ENCODE peak calls at places on chromosome 17, in four cellular contexts. R, F, M and O are unnamed samples. For H3K27me3, the result is how much of the 10 kb centered on the place peaks cover.

GRCh38 chr17:14225153-14226004 is 11.3 kb downstream of the CDRT15 start:
- DNase-seq in R (no peak), F (no peak), M (no peak), O (no peak)

GRCh38 chr17:27756467-27757371 is 43.6 kb downstream of the NOS2 start:
- DNase-seq in R (no peak), F (peak), M (peak), O (peak)

GRCh38 chr17:39951924-39952664 is 10.7 kb upstream of the GSDMA start:
- DNase-seq in R (no peak), F (no peak), M (no peak), O (no peak)

GRCh38 chr17:17526369-17526768 is 30.2 kb upstream of the RASD1 start:
- DNase-seq in R (no peak), F (no peak), M (no peak), O (no peak)

GRCh38 chr17:17693253-17693954 is 12.1 kb downstream of the RAI1 start:
- DNase-seq in R (no peak), F (no peak), M (peak), O (no peak)

GRCh38 chr17:10119203-10120112 is 78.9 kb downstream of the GAS7 start:
- DNase-seq in R (no peak), F (peak), M (no peak), O (no peak)

GRCh38 chr17:76370261-76370993 is 14.0 kb upstream of the SPHK1 start:
- DNase-seq in R (no peak), F (no peak), M (peak), O (no peak)

GRCh38 chr17:63173450-63173849 is 207.4 kb downstream of the TANC2 start:
- DNase-seq in R (no peak), F (no peak), M (no peak), O (no peak)

GRCh38 chr17:9658593-9659211 is 13.4 kb downstream of the USP43 start:
- DNase-seq in R (no peak), F (no peak), M (no peak), O (no peak)

GRCh38 chr17:48605991-48606891 is 1.5 kb upstream of the HOXB6 start:
- DNase-seq in R (no peak), F (no peak), M (no peak), O (no peak)

GRCh38 chr17:39239640-39240314 is 14.0 kb upstream of the STAC2 start:
- DNase-seq in R (no peak), F (peak), M (no peak), O (peak)

GRCh38 chr17:62919388-62919787 is 46.6 kb upstream of the TANC2 start:
- DNase-seq in R (no peak), F (no peak), M (no peak), O (no peak)

GRCh38 chr17:1644493-1645206 is 882 bp downstream of the SCARF1 start:
- DNase-seq in R (no peak), F (peak), M (no peak), O (no peak)

GRCh38 chr17:39674702-39675389 is 6.6 kb downstream of the PNMT start:
- DNase-seq in R (no peak), F (no peak), M (no peak), O (no peak)

GRCh38 chr17:35315283-35315682 is 58.1 kb downstream of the SLFN11 start:
- DNase-seq in R (no peak), F (no peak), M (peak), O (no peak)

GRCh38 chr17:11598274-11599221 is at the start of gene DNAH9:
- DNase-seq in R (peak), F (peak), M (peak), O (no peak)

GRCh38 chr17:12620200-12620720 is 45.4 kb upstream of the MYOCD start:
- DNase-seq in R (no peak), F (no peak), M (no peak), O (no peak)

GRCh38 chr17:67785122-67785477 is 40.2 kb upstream of the BPTF start:
- DNase-seq in R (no peak), F (no peak), M (no peak), O (no peak)

GRCh38 chr17:61157246-61157887 is 242.3 kb upstream of the TBX2 start:
- DNase-seq in R (no peak), F (no peak), M (no peak), O (no peak)

GRCh38 chr17:57283203-57283971 is 27.1 kb downstream of the MSI2 start:
- DNase-seq in R (no peak), F (no peak), M (no peak), O (no peak)

GRCh38 chr17:75558666-75559530 is 28.7 kb upstream of the MYO15B start:
- DNase-seq in R (no peak), F (no peak), M (no peak), O (no peak)

GRCh38 chr17:44533533-44534246 is 23.6 kb upstream of the FZD2 start:
- DNase-seq in R (no peak), F (peak), M (peak), O (peak)

GRCh38 chr17:59746849-59747445 is 39.5 kb downstream of the VMP1 start:
- DNase-seq in R (no peak), F (no peak), M (no peak), O (no peak)

GRCh38 chr17:48470388-48471034 is 40.5 kb upstream of the SKAP1 start:
- DNase-seq in R (no peak), F (no peak), M (no peak), O (no peak)

GRCh38 chr17:67092291-67092690 is 47.9 kb downstream of the CACNG1 start:
- DNase-seq in R (no peak), F (no peak), M (no peak), O (no peak)

GRCh38 chr17:57009737-57010445 is 32.0 kb downstream of the SCPEP1 start:
- DNase-seq in R (no peak), F (peak), M (peak), O (peak)

GRCh38 chr17:27586203-27586701 is 44.7 kb upstream of the LGALS9 start:
- DNase-seq in R (no peak), F (no peak), M (no peak), O (no peak)

GRCh38 chr17:60601443-60602384 is 1.7 kb downstream of the PPM1D start:
- DNase-seq in R (no peak), F (no peak), M (peak), O (peak)

GRCh38 chr17:41739661-41740352 is 5.4 kb upstream of the HAP1 start:
- DNase-seq in R (no peak), F (no peak), M (no peak), O (no peak)

GRCh38 chr17:59719526-59719925 is 12.1 kb downstream of the VMP1 start:
- DNase-seq in R (no peak), F (no peak), M (no peak), O (no peak)

GRCh38 chr17:44384281-44384822 is 5.1 kb downstream of the ITGA2B start:
- DNase-seq in R (no peak), F (no peak), M (no peak), O (no peak)

GRCh38 chr17:31525801-31526549 is 134.5 kb downstream of the RAB11FIP4 start:
- DNase-seq in R (no peak), F (peak), M (no peak), O (no peak)

GRCh38 chr17:12575641-12576040 is 90.0 kb upstream of the MYOCD start:
- DNase-seq in R (no peak), F (no peak), M (no peak), O (no peak)

GRCh38 chr17:19590912-19591551 is 57.4 kb downstream of the SLC47A1 start:
- DNase-seq in R (no peak), F (no peak), M (no peak), O (no peak)

GRCh38 chr17:68346448-68346847 is 55.2 kb downstream of the ARSG start:
- DNase-seq in R (no peak), F (peak), M (peak), O (peak)

GRCh38 chr17:65627108-65627507 is 65.7 kb upstream of the AXIN2 start:
- DNase-seq in R (no peak), F (no peak), M (no peak), O (no peak)
- TF ChIP-seq CTCF in R (no peak), F (peak), M (no peak), O (no peak)

DNA sequence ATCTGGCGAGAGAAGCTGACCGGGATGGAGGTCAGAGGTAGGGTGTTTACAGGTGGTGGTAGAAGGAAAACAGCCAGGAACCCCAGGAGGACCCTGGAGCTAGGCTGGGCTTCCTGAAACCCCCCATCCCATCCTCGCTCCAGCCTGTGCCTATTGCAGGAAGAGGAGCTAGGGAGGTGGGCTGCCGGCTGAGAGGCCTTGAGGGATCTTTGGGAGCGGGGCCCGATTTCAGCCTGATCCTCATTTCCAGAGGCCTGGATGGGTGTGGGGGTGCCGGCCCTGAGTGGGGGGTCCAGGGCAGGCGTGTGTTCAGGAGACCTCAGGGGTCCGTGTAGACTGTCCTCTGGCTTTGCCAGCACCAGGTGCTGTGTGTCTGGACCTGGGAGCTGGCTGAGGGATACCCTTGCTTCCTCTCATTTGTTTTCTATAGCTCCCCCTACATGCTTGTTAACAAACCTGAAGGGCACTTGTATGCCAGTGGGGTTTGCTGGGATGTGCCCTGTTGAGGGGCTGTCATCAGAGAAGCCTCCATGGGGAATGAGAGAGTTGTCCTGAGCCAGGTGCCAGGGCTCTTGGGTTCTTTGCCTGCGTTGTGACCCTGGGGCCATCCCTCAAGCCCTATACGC is 18.9 kb upstream of the RAP1GAP2 start:
- DNase-seq in R (no peak), F (no peak), M (no peak), O (no peak)
- H3K27ac ChIP-seq in R (no peak), F (no peak), M (no peak), O (no peak)

DNA sequence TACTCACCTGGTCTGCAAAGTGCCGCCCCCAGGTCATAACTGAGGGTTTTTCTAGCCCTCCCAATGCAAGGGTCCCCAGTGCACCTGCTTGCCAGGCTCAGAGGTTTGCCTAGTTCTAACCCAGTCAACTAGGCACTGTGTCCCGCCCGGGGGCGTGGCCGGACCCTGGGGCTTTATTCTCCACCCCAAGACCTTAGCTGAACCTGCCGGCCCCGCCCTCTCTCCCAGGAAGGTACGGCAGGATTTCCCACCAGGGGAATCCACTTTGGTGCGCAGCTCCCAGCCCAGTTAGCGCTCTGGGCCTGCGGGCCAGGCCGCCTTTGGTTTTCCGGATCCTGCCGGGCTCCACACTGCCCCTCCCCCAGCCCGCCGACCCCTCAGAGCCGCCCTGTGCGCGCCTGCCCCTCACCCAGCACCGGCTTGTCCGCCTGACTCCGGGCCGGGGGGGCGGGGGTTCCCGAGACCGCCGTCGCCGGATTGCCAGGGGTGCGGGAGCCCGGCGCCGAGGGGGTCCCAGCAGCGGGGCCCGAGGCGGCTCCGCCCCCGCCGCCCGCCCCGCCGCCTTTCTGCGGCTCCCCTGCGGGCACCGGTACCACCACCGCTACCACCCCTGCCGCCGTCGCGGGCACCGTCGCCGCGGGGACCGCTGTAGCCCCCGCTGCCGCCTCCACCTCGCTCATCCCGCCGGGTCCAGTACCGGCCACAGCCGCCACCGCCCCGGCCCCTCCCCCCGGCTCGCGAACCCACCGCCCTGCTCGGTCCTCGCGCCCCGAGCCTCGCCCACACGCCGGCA is 422 bp downstream of the YBX2 start:
- DNase-seq in R (no peak), F (no peak), M (no peak), O (no peak)
- H3K27me3 ChIP-seq in R (under half), F (under half), M (under half), O (under half)

DNA sequence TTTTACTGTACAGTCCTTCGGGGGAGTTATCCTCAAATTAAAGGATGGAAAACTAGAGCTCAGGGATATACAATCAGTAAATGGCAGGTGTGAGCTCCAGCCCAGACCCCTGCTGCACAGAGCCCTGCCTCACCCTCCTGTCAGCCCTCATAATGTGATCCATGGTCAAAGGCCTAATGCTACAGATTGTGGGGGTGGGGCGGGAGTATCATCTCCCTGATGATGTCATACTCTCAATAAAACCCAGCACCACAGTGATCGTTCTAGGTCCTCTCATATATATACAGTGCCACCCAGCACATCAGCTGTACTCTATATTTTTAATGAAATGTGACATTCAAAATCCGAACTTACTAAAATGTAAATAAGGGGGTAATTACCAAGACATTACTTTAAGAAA is 61.5 kb downstream of the SLC39A11 start:
- DNase-seq in R (no peak), F (no peak), M (no peak), O (no peak)
- TF ChIP-seq CTCF in R (no peak), F (no peak), M (no peak), O (no peak)

GRCh38 chr17:4635823-4636375 is 5.6 kb downstream of the ALOX15 start:
- DNase-seq in R (no peak), F (peak), M (no peak), O (no peak)

GRCh38 chr17:4633643-4634042 is 7.8 kb downstream of the ALOX15 start:
- DNase-seq in R (no peak), F (no peak), M (no peak), O (no peak)

GRCh38 chr17:4634981-4635380 is 6.5 kb downstream of the ALOX15 start:
- DNase-seq in R (no peak), F (no peak), M (no peak), O (no peak)

GRCh38 chr17:4632583-4632923 is 8.9 kb downstream of the ALOX15 start:
- DNase-seq in R (no peak), F (no peak), M (no peak), O (no peak)

GRCh38 chr17:4636474-4637100 is 4.9 kb downstream of the ALOX15 start:
- DNase-seq in R (no peak), F (no peak), M (no peak), O (no peak)
- H3K27ac ChIP-seq in R (no peak), F (no peak), M (no peak), O (no peak)

GRCh38 chr17:74101527-74101926 is 102.0 kb upstream of the RPL38 start:
- DNase-seq in R (no peak), F (no peak), M (no peak), O (no peak)

GRCh38 chr17:74098378-74099024 is 105.0 kb upstream of the RPL38 start:
- DNase-seq in R (no peak), F (no peak), M (no peak), O (no peak)

GRCh38 chr17:74096456-74096855 is 107.0 kb upstream of the RPL38 start:
- DNase-seq in R (no peak), F (no peak), M (no peak), O (no peak)

GRCh38 chr17:74097461-74098131 is 105.9 kb upstream of the RPL38 start:
- DNase-seq in R (no peak), F (no peak), M (no peak), O (no peak)

GRCh38 chr17:74099441-74100340 is 103.8 kb upstream of the RPL38 start:
- DNase-seq in R (no peak), F (no peak), M (no peak), O (no peak)
- H3K27me3 ChIP-seq in R (under half), F (under half), M (under half), O (under half)

DNA sequence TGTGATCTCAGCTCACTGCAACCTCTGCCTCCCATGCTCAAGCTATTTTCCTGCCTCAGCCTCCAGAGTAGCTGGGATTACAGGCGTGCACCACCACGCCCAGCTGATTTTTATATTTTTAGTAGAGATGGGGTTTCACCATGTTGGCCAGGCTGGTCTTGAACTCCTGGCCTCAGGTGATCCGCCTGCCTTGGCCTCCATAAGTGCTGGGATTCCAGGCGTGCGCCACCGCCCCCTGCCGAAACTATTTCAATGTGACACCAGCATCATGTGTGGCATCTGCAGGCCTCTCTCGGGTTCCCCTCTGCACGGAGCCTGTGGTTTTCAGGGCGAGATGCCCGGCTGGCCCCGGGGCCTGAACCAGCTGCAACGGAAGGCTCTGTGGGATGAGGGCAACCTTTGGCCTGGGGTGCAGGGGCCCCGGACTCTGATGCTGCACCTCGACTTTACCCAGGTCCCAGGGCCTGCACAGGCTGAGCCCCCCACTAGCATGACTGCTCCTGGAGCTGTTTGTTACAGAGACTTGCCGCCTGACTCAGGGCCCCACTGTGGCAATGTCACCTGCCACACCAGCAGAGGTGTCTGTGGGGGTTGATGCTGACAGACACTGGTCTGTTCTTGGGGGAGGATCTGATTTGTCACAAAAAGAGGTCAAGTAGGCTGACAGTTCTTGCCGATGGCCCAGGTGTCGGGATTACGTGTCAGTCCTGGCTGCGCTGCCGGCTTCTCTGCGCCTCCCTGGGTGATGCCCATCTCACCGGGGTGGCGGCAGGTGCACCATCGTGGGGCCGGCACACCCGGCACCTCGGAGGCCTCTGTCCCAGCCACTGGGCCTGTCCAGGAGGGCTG is 8.6 kb upstream of the TEX19 start:
- DNase-seq in R (no peak), F (peak), M (no peak), O (no peak)
- TF ChIP-seq CTCF in R (no peak), F (no peak), M (no peak), O (peak)

GRCh38 chr17:78234261-78234865 is 2.9 kb downstream of the TMEM235 start:
- DNase-seq in R (no peak), F (no peak), M (no peak), O (no peak)

GRCh38 chr17:78231991-78232759 is 744 bp downstream of the TMEM235 start:
- DNase-seq in R (no peak), F (no peak), M (no peak), O (no peak)

GRCh38 chr17:78230996-78231931 is at the start of gene TMEM235:
- DNase-seq in R (no peak), F (no peak), M (no peak), O (no peak)

GRCh38 chr17:78233678-78234077 is 2.2 kb downstream of the TMEM235 start:
- DNase-seq in R (no peak), F (no peak), M (no peak), O (no peak)

DNA sequence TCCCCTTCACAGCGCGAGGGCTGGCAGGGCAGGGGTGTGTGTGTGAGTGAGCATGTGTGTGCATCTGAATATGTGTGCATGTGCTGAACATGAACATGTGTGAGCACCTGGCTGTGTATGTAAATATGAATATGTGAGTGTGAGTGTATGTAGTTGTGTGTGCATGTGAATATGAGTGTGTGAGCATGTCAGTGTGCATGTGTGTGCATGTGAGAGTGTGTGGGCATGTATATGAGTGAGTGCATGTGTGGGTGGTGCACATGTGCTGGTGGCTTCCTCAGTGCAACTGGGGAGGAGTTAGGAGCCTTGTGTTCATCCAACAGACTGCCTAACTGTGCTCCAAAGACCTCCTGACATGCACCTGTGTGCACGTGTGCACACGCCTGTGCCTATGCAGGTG is 1.3 kb downstream of the TMEM235 start:
- DNase-seq in R (no peak), F (no peak), M (no peak), O (no peak)
- H3K27ac ChIP-seq in R (no peak), F (no peak), M (no peak), O (no peak)

DNA sequence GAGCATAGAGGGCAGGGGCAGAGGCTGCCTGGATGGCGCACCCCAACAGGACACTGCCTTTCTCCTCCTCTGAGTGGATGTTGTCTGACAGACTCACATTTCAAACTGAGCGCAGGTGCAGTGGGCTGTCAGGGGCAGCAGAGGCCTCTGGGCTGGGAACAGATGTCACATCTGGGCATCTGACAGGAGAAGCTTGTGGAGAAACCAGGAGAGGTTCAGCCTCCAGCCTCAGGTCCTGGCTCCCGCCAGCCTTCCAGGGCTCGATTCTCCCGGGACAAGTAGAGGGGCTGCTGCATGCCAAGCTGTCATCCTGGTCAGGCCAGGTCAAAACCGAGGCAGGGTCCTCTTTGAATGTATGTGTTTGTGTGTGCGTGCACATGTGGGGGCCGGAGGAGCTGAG is 67.7 kb upstream of the SDK2 start:
- DNase-seq in R (no peak), F (no peak), M (no peak), O (no peak)
- H3K27me3 ChIP-seq in R (under half), F (under half), M (under half), O (under half)